ENCODE peak calls at places on chromosomes 5 and 9, in five cellular contexts. I is GM23338, Y is transverse colon, H is breast epithelium, X is HepG2. A is an unnamed sample.

GRCh38 chr9:23914431-23915003 is 88.5 kb upstream of the ELAVL2 start:
- DNase-seq in I (no peak), Y (no peak), H (no peak), X (no peak), A (no peak)

GRCh38 chr5:15807861-15808260 is 307.9 kb downstream of the FBXL7 start:
- DNase-seq in I (no peak), Y (no peak), H (no peak), X (no peak), A (no peak)

GRCh38 chr9:101380295-101380694 is 4.5 kb downstream of the BAAT start:
- DNase-seq in I (no peak), Y (no peak), H (no peak), X (no peak), A (no peak)

GRCh38 chr9:80968611-80969010 is 720.7 kb downstream of the TLE1 start:
- DNase-seq in I (no peak), Y (no peak), H (no peak), X (no peak), A (no peak)

GRCh38 chr9:18881740-18882139 is 151.3 kb downstream of the SAXO1 start:
- DNase-seq in I (no peak), Y (no peak), H (no peak), X (no peak), A (no peak)

GRCh38 chr9:109331353-109331752 is 10.5 kb upstream of the EPB41L4B start:
- DNase-seq in I (no peak), Y (peak), H (peak), X (no peak), A (peak)

GRCh38 chr5:139148306-139148705 is 49.9 kb downstream of the SIL1 start:
- DNase-seq in I (no peak), Y (no peak), H (peak), X (no peak), A (peak)

GRCh38 chr5:6434737-6435136 is 13.9 kb upstream of the UBE2QL1 start:
- DNase-seq in I (no peak), Y (no peak), H (no peak), X (no peak), A (no peak)

GRCh38 chr5:57383093-57383861 is 99.3 kb downstream of the ACTBL2 start:
- DNase-seq in I (peak), Y (no peak), H (no peak), X (peak), A (no peak)

GRCh38 chr9:133320421-133320881 is 15.5 kb downstream of the SURF6 start:
- DNase-seq in I (peak), Y (no peak), H (no peak), X (no peak), A (no peak)

GRCh38 chr5:56668996-56669395 is 146.4 kb upstream of the MAP3K1 start:
- DNase-seq in I (no peak), Y (no peak), H (peak), X (peak), A (peak)

GRCh38 chr5:135462304-135462703 is 10.2 kb upstream of the TIFAB start:
- DNase-seq in I (peak), Y (peak), H (no peak), X (peak), A (peak)

GRCh38 chr5:115184780-115185179 is 15.1 kb upstream of the TRIM36 start:
- DNase-seq in I (no peak), Y (no peak), H (no peak), X (no peak), A (no peak)

GRCh38 chr5:151799407-151799806 is 27.7 kb downstream of the G3BP1 start:
- DNase-seq in I (no peak), Y (no peak), H (no peak), X (no peak), A (no peak)

GRCh38 chr9:129406278-129407225 is 214.3 kb downstream of the C9orf50 start:
- DNase-seq in I (peak), Y (peak), H (no peak), X (no peak), A (no peak)

GRCh38 chr9:79221084-79221483 is 350.7 kb upstream of the TLE4 start:
- DNase-seq in I (no peak), Y (no peak), H (no peak), X (no peak), A (no peak)

GRCh38 chr9:18357321-18357720 is 116.6 kb upstream of the ADAMTSL1 start:
- DNase-seq in I (no peak), Y (no peak), H (no peak), X (no peak), A (no peak)

GRCh38 chr9:92292338-92293074 is 991 bp downstream of the IARS1 start:
- DNase-seq in I (no peak), Y (no peak), H (no peak), X (peak), A (no peak)

GRCh38 chr5:159593518-159594073 is 263.3 kb upstream of the IL12B start:
- DNase-seq in I (no peak), Y (no peak), H (no peak), X (no peak), A (no peak)

GRCh38 chr9:127854169-127854833 is at the start of gene ENG:
- DNase-seq in I (peak), Y (peak), H (peak), X (no peak), A (peak)

DNA sequence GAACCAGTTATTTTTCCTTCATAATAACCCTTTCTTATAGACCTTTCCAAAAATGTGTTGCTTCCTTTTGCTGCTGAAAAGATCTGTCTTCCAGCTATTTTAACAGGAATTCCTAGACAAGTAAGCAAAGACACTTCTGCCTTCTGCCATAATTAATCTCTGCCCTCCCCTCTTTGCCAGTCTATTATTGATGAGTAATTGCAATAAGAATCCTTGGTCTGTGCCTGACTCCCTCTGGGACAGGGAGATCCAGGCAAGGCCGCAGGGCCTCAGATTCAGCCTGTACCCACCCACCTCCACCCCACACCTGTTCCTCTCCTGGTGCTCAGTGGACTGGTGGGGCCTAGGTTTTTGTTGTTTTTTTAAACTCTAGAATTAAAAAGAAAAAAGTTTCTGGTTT is 8.3 kb downstream of the FOXD1 start:
- DNase-seq in I (no peak), Y (no peak), H (no peak), X (no peak), A (no peak)
- TF ChIP-seq POLR2AphosphoS5 in I (no peak), Y (no peak), H (no peak), X (no peak), A (no peak)

GRCh38 chr5:142600092-142600491 is 85.8 kb downstream of the FGF1 start:
- DNase-seq in I (no peak), Y (no peak), H (no peak), X (no peak), A (no peak)

GRCh38 chr5:142601432-142601831 is 84.5 kb downstream of the FGF1 start:
- DNase-seq in I (peak), Y (no peak), H (no peak), X (no peak), A (no peak)

GRCh38 chr5:142602720-142603245 is 83.1 kb downstream of the FGF1 start:
- DNase-seq in I (no peak), Y (no peak), H (no peak), X (no peak), A (no peak)

GRCh38 chr5:142598338-142598700 is 87.6 kb downstream of the FGF1 start:
- DNase-seq in I (no peak), Y (no peak), H (no peak), X (no peak), A (no peak)

DNA sequence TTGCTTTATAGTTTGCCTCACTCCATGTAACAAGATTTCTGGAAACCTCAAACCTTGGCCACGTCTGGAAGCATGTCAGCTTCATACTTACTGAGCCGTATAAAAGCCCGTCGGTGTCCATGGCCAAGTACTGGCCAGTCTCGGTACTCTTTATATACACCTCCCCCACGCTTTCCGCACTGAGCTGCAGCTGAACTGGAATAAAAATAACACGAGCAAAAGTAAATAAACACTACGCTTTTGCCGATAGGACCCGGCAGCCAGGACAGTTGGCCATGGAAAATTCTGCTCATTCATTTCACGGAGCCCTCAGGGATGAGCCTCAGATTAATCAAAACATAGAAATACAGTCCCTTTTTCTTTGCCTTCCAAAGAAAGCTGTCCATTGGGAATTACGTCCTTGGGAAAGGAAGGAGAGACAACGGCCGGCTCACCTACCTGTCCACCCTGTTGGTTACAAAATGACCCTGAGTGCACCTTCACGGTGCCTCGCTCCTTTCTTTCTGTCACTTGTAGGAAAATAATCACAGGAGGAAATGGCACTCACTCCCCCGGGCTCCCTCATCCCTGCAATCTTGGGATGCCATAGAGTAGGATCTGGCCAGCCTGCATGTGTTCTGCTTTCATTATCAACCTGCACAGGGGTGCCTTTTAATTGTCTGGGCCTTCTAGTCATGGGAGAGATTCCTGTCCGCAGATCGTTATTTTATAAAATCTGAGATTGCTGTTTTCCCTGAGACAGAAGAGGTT is 85.1 kb downstream of the FGF1 start:
- DNase-seq in I (no peak), Y (peak), H (peak), X (peak), A (peak)
- TF ChIP-seq POLR2AphosphoS5 in I (no peak), Y (peak), H (no peak), X (no peak), A (peak)

GRCh38 chr5:95317687-95318086 is 32.8 kb upstream of the MCTP1 start:
- DNase-seq in I (no peak), Y (no peak), H (no peak), X (no peak), A (peak)
- TF ChIP-seq POLR2AphosphoS5 in I (no peak), Y (no peak), H (no peak), X (no peak), A (peak)

GRCh38 chr5:14011089-14012004 is 66.9 kb upstream of the DNAH5 start:
- DNase-seq in I (peak), Y (peak), H (peak), X (peak), A (peak)
- TF ChIP-seq POLR2AphosphoS5 in I (peak), Y (no peak), H (peak), X (no peak), A (no peak)

DNA sequence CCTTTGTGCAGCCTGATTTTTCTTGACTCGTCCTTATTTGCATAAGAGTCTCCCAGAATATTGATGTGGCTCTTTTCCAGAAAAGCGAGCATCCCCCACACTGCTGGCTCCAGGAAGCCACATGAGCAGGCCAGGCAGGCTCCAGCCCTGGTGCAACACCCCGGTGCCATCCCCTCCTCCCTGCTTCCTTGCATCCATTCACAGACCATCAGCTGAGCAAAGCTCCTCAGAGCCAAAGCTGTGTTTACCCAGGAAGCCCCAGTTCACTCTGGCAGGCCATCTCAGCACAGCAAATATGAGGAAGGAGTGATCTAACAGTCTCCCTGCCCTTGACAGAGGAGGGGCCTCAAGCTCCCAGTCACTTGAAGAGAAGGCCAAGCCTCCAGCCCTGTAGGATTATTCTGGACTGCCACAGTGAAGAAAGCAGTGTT is 34.4 kb downstream of the INSYN2B start:
- DNase-seq in I (no peak), Y (no peak), H (peak), X (no peak), A (peak)
- TF ChIP-seq POLR2AphosphoS5 in I (no peak), Y (no peak), H (peak), X (no peak), A (peak)

A was measured in prostate gland.